ENCODE peak calls at places on chromosome 2, in nine cellular contexts. E, H, I, O, B, J, P, Q and D are unnamed samples.

GRCh38 chr2:238929242-238930081 is 81.6 kb downstream of the TWIST2 start:
- DNase-seq in E (peak), H (no peak), I (peak), O (no peak), B (peak), J (no peak), P (peak), Q (peak), D (peak)

GRCh38 chr2:9278439-9278838 is 71.8 kb downstream of the ASAP2 start:
- DNase-seq in E (no peak), H (no peak), I (no peak), O (no peak), B (no peak), J (no peak), P (no peak), Q (no peak), D (no peak)

GRCh38 chr2:182133195-182133891 is 147.7 kb downstream of the PPP1R1C start:
- DNase-seq in E (no peak), H (no peak), I (peak), O (no peak), B (peak), J (no peak), P (no peak), Q (peak), D (no peak)

GRCh38 chr2:225938991-225939390 is 539.5 kb downstream of the NYAP2 start:
- DNase-seq in E (no peak), H (no peak), I (no peak), O (no peak), B (no peak), J (no peak), P (no peak), Q (no peak), D (no peak)

GRCh38 chr2:208136695-208137094 is 7.1 kb upstream of the CRYGC start:
- DNase-seq in E (no peak), H (no peak), I (no peak), O (no peak), B (no peak), J (no peak), P (no peak), Q (no peak), D (no peak)

GRCh38 chr2:196165016-196165415 is 6.4 kb downstream of the STK17B start:
- DNase-seq in E (no peak), H (no peak), I (no peak), O (no peak), B (no peak), J (no peak), P (no peak), Q (no peak), D (no peak)

GRCh38 chr2:207394203-207394741 is 135.5 kb upstream of the CREB1 start:
- DNase-seq in E (no peak), H (no peak), I (peak), O (no peak), B (peak), J (no peak), P (no peak), Q (peak), D (no peak)

GRCh38 chr2:68185541-68186164 is 28.0 kb downstream of the PNO1 start:
- DNase-seq in E (no peak), H (peak), I (peak), O (peak), B (peak), J (peak), P (peak), Q (no peak), D (no peak)

GRCh38 chr2:69518836-69519235 is 81.6 kb upstream of the NFU1 start:
- DNase-seq in E (no peak), H (no peak), I (no peak), O (no peak), B (no peak), J (peak), P (no peak), Q (no peak), D (no peak)

GRCh38 chr2:171244466-171244969 is 83.8 kb upstream of the TLK1 start:
- DNase-seq in E (no peak), H (no peak), I (peak), O (no peak), B (no peak), J (peak), P (no peak), Q (peak), D (no peak)

GRCh38 chr2:225434014-225434413 is 34.5 kb downstream of the NYAP2 start:
- DNase-seq in E (no peak), H (no peak), I (no peak), O (no peak), B (no peak), J (peak), P (no peak), Q (no peak), D (no peak)

GRCh38 chr2:152715854-152716428 is 1.3 kb downstream of the PRPF40A start:
- DNase-seq in E (no peak), H (no peak), I (peak), O (no peak), B (no peak), J (peak), P (no peak), Q (peak), D (no peak)

GRCh38 chr2:58215429-58215828 is 25.7 kb downstream of the FANCL start:
- DNase-seq in E (no peak), H (no peak), I (peak), O (no peak), B (peak), J (no peak), P (no peak), Q (no peak), D (no peak)

GRCh38 chr2:64327510-64328414 is 126.2 kb upstream of the LGALSL start:
- DNase-seq in E (peak), H (peak), I (peak), O (no peak), B (peak), J (peak), P (no peak), Q (no peak), D (peak)

GRCh38 chr2:174561283-174562275 is 36.0 kb downstream of the WIPF1 start:
- DNase-seq in E (peak), H (peak), I (peak), O (no peak), B (peak), J (no peak), P (no peak), Q (no peak), D (no peak)

GRCh38 chr2:218859994-218860831 is 608 bp downstream of the WNT6 start:
- DNase-seq in E (peak), H (no peak), I (no peak), O (no peak), B (no peak), J (no peak), P (no peak), Q (no peak), D (peak)
- H3K4me3 ChIP-seq in E (peak), H (no peak), I (peak), O (no peak), B (no peak), J (no peak), P (peak), Q (no peak), D (peak)

DNA sequence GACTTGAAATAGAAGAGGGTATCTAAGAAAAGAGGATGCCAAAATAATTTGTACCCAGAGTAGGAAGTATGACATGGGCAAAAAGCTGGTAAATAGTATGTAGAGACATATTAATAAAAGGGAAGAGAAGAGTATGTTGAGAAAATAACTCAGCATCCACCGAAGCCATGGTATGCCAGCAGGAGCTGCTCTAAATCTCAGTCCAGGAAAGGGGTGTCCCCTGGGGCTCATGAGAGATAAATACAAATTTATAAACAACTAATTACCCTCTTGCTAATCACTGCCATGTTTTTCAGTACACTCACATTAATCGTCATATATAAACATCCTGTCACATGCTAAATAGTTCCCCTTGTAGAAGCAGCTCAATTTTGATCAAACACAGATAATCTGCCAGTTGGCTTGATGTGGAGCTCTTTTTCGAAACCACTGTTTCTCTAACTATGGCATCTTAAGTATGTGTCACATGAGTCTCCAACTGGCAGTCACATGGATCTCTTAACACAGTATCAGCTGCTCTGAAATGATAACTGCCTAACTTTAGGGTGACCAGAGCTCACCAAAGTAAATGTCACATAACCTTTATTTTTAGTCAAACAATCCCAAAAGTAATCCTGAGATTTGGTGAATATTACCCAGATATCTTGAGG is 31.9 kb downstream of the EXOC6B start:
- DNase-seq in E (no peak), H (no peak), I (peak), O (no peak), B (no peak), J (peak), P (no peak), Q (peak), D (no peak)
- H3K4me3 ChIP-seq in E (no peak), H (no peak), I (no peak), O (no peak), B (no peak), J (no peak), P (no peak), Q (no peak), D (no peak)

GRCh38 chr2:11495844-11496271 is 29.9 kb upstream of the E2F6 start:
- DNase-seq in E (no peak), H (no peak), I (no peak), O (no peak), B (no peak), J (peak), P (no peak), Q (no peak), D (peak)
- H3K4me3 ChIP-seq in E (no peak), H (no peak), I (no peak), O (no peak), B (no peak), J (no peak), P (no peak), Q (no peak), D (no peak)

DNA sequence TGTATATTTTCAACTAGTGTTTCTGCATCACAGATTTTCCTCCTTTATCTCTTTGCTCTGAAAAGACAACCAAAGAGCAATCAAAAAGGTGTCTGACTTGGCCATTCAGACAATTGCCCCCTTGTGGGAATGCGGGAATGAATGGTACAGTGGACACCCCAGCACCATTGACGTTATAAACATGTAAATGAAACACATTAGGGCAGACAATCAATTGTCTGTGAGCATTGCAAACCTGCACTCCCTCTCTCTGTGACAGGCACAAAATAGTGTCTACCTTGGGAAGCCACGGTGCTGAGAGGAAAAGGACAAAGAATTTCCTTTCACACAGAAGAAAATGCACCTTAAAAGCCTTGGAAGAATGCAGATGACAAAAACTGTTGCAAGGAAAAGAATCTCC is 8.0 kb downstream of the ZEB2 start:
- DNase-seq in E (no peak), H (no peak), I (no peak), O (no peak), B (peak), J (no peak), P (no peak), Q (no peak), D (no peak)
- H3K4me3 ChIP-seq in E (peak), H (no peak), I (no peak), O (no peak), B (no peak), J (no peak), P (peak), Q (no peak), D (no peak)

GRCh38 chr2:3253913-3254437 is 123.6 kb downstream of the EIPR1 start:
- DNase-seq in E (no peak), H (no peak), I (no peak), O (no peak), B (no peak), J (no peak), P (no peak), Q (no peak), D (no peak)
- H3K4me3 ChIP-seq in E (no peak), H (no peak), I (no peak), O (no peak), B (no peak), J (no peak), P (no peak), Q (no peak), D (no peak)

GRCh38 chr2:106127776-106128268 is 66.3 kb downstream of the UXS1 start:
- DNase-seq in E (no peak), H (no peak), I (no peak), O (no peak), B (no peak), J (no peak), P (no peak), Q (no peak), D (no peak)

GRCh38 chr2:106127282-106127771 is 66.8 kb downstream of the UXS1 start:
- DNase-seq in E (no peak), H (no peak), I (peak), O (no peak), B (peak), J (no peak), P (no peak), Q (no peak), D (no peak)

GRCh38 chr2:106129150-106129549 is 65.0 kb downstream of the UXS1 start:
- DNase-seq in E (no peak), H (no peak), I (no peak), O (no peak), B (no peak), J (no peak), P (no peak), Q (no peak), D (no peak)

GRCh38 chr2:106129592-106129991 is 64.5 kb downstream of the UXS1 start:
- DNase-seq in E (no peak), H (no peak), I (no peak), O (no peak), B (no peak), J (no peak), P (no peak), Q (no peak), D (no peak)

GRCh38 chr2:106130251-106130998 is 63.7 kb downstream of the UXS1 start:
- DNase-seq in E (no peak), H (no peak), I (no peak), O (no peak), B (no peak), J (peak), P (peak), Q (no peak), D (no peak)
- H3K4me3 ChIP-seq in E (no peak), H (no peak), I (no peak), O (no peak), B (no peak), J (no peak), P (peak), Q (no peak), D (no peak)

GRCh38 chr2:85854166-85854509 is 34.7 kb downstream of the ST3GAL5 start:
- DNase-seq in E (no peak), H (no peak), I (no peak), O (no peak), B (no peak), J (no peak), P (no peak), Q (no peak), D (no peak)

GRCh38 chr2:85852979-85853498 is 35.8 kb downstream of the ST3GAL5 start:
- DNase-seq in E (no peak), H (no peak), I (no peak), O (peak), B (no peak), J (no peak), P (no peak), Q (no peak), D (peak)

GRCh38 chr2:85852078-85852790 is 36.6 kb downstream of the ST3GAL5 start:
- DNase-seq in E (no peak), H (no peak), I (no peak), O (no peak), B (no peak), J (no peak), P (no peak), Q (no peak), D (no peak)

GRCh38 chr2:85853499-85854165 is 35.2 kb downstream of the ST3GAL5 start:
- DNase-seq in E (no peak), H (no peak), I (no peak), O (no peak), B (no peak), J (no peak), P (no peak), Q (no peak), D (no peak)

DNA sequence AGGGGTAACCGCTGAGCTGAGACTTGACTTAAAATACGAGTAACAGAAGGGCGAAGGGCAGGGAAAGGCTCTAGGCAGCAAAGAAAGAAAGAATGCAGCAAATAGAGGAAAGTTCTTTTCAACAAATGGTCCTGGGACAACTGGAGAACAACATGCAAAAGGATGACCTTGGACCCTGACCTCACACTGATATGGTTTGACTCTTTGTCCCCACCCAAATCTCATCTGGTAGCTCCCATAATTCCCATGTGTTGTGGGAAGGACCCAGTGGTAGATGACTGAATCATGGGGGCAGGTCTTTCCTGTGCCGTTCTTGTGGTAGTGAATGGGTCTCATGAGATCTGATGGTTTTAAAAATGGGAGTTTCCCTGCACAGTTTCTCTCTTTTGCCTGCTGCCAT is 33.9 kb downstream of the ST3GAL5 start:
- DNase-seq in E (no peak), H (no peak), I (no peak), O (no peak), B (no peak), J (no peak), P (no peak), Q (no peak), D (no peak)
- H3K4me3 ChIP-seq in E (no peak), H (no peak), I (no peak), O (no peak), B (no peak), J (no peak), P (no peak), Q (no peak), D (no peak)

DNA sequence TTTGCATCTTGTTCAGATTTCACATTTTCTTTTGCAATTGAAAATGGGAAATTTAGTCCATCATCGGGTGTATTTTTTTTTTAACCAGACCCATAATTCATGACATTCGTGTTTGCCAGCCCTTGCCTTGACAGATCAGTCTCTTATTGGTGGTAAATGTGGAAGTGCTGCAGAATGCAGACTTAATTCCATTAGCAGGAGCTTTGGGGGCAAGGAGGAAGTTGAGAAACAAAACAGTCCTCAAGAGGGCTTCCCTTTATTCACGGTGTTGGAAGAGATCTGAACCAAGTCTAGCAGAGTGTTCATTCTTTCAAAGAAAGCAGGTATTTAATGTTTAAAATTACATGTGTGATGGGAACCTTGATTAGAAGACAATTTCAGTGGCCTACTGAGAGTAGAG is 16.6 kb upstream of the RPE start:
- DNase-seq in E (no peak), H (no peak), I (no peak), O (no peak), B (no peak), J (peak), P (no peak), Q (no peak), D (no peak)
- H3K4me3 ChIP-seq in E (no peak), H (no peak), I (no peak), O (no peak), B (no peak), J (no peak), P (no peak), Q (no peak), D (no peak)

DNA sequence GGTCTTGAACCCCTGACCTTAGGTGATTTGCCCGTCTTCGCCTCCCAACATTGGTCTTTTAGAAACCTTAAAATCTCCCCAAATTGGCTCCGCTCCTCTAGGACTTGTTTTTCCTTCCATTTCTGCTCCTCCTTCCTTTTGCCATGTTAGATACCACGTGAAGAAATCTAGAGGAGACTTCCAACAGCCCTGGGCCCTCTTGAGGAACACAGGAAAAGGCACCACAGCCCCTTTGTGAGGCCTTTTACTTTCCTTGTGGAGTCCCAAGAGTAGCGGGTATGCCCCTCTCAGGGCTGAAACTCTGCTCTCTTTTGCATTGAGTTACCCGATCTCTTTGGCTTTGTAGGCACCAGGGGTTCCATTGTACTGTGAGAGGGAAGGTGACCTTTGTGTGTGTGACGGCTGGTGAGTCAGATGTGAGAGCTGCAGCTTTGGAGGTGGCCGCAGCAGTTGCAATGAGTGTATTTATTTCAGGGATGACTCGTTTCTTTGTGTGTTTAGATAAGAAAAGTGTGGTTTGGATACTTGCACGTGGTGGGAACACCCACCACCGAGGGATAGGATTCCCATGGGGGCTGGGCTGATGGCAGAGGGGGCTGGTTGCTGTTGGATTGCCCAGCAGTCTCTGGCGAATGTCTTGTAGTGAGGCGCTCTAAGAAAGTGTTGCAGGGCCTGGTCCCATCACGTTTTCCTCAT is 218.4 kb upstream of the HS6ST1 start:
- DNase-seq in E (no peak), H (no peak), I (peak), O (no peak), B (peak), J (peak), P (no peak), Q (peak), D (peak)
- H3K4me3 ChIP-seq in E (no peak), H (no peak), I (no peak), O (no peak), B (no peak), J (no peak), P (no peak), Q (no peak), D (no peak)